ENCODE peak calls at places on chromosomes 11 and 22, in six cellular contexts. V is stimulated activated naive B cell treated with anti-CD40 and anti-IgM and Interleukin-4, amounts not matched to agents 10 μg/mL and 1 μg/mL and 100 μg/mL, for 72 hours; D is OCI-LY7; S is RCC 7860; R is A549; W is adrenal gland. Q is an unnamed sample.

GRCh38 chr11:65036931-65037330 is 4.1 kb upstream of the SAC3D1 start:
- DNase-seq in V (no peak), D (no peak), S (no peak), R (no peak), W (peak), Q (no peak)

GRCh38 chr22:42500164-42500835 is 19.3 kb downstream of the RRP7A start:
- DNase-seq in V (peak), D (peak), S (no peak), R (peak), W (peak), Q (peak)

GRCh38 chr11:80519591-80520258 is 1078.9 kb upstream of the TENM4 start:
- DNase-seq in V (no peak), D (no peak), S (no peak), R (no peak), W (no peak), Q (no peak)

GRCh38 chr22:49324527-49325491 is 502.9 kb downstream of the BRD1 start:
- DNase-seq in V (no peak), D (no peak), S (no peak), R (no peak), W (no peak), Q (no peak)

GRCh38 chr22:29550005-29550404 is 3.6 kb downstream of the THOC5 start:
- DNase-seq in V (no peak), D (no peak), S (no peak), R (no peak), W (no peak), Q (no peak)

GRCh38 chr11:19242184-19242932 is 1.6 kb upstream of the E2F8 start:
- DNase-seq in V (no peak), D (no peak), S (no peak), R (no peak), W (no peak), Q (no peak)

GRCh38 chr11:87236368-87236767 is 198.6 kb downstream of the TMEM135 start:
- DNase-seq in V (no peak), D (no peak), S (no peak), R (no peak), W (no peak), Q (no peak)

GRCh38 chr11:57787205-57787604 is 25.6 kb downstream of the CTNND1 start:
- DNase-seq in V (no peak), D (no peak), S (no peak), R (no peak), W (no peak), Q (no peak)

GRCh38 chr11:106072804-106073203 is 4.3 kb downstream of the KBTBD3 start:
- DNase-seq in V (no peak), D (no peak), S (no peak), R (no peak), W (no peak), Q (no peak)

GRCh38 chr11:10302744-10303557 is 1.9 kb upstream of the ADM start:
- DNase-seq in V (no peak), D (no peak), S (peak), R (peak), W (peak), Q (peak)

GRCh38 chr11:16788141-16789060 is 50.0 kb downstream of the C11orf58 start:
- DNase-seq in V (peak), D (peak), S (peak), R (peak), W (peak), Q (peak)

GRCh38 chr11:22703040-22703439 is 36.6 kb downstream of the GAS2 start:
- DNase-seq in V (no peak), D (no peak), S (peak), R (peak), W (no peak), Q (no peak)

GRCh38 chr11:77103319-77103718 is 679 bp downstream of the OMP start:
- DNase-seq in V (no peak), D (no peak), S (no peak), R (no peak), W (no peak), Q (no peak)

GRCh38 chr11:123100378-123101085 is 38.6 kb upstream of the HSPA8 start:
- DNase-seq in V (no peak), D (no peak), S (no peak), R (no peak), W (peak), Q (no peak)

GRCh38 chr11:17230867-17231851 is 23.4 kb upstream of the PIK3C2A start:
- DNase-seq in V (peak), D (peak), S (no peak), R (no peak), W (no peak), Q (peak)

GRCh38 chr11:113296016-113296415 is 18.4 kb upstream of the TTC12 start:
- DNase-seq in V (no peak), D (no peak), S (no peak), R (no peak), W (no peak), Q (no peak)

GRCh38 chr22:29912605-29913398 is 29.8 kb downstream of the MTMR3 start:
- DNase-seq in V (no peak), D (no peak), S (peak), R (peak), W (no peak), Q (no peak)

Q was measured in GM06990.